ENCODE peak calls at places on chromosomes 4 and X, in seven cellular contexts. One of them, this sample, is unnamed.

GRCh38 chrX:71492086-71493065 is 40.5 kb upstream of the OGT start:
- DNase-seq in GM12878: no peak
- DNase-seq in sigmoid colon: peak
- DNase-seq in upper lobe of left lung: peak
- DNase-seq in H1: no peak
- DNase-seq in SK-N-SH: peak
- DNase-seq in transverse colon: peak
- DNase-seq in this sample: peak

GRCh38 chr4:152778656-152779512 is 646 bp downstream of the TIGD4 start:
- DNase-seq in sigmoid colon: peak
- DNase-seq in SK-N-SH: peak
- DNase-seq in upper lobe of left lung: peak
- DNase-seq in H1: no peak
- DNase-seq in transverse colon: peak
- DNase-seq in GM12878: no peak
- DNase-seq in this sample: no peak

GRCh38 chr4:186900980-186901379 is 177.3 kb upstream of the FAT1 start:
- DNase-seq in transverse colon: no peak
- DNase-seq in H1: no peak
- DNase-seq in upper lobe of left lung: no peak
- DNase-seq in sigmoid colon: no peak
- DNase-seq in GM12878: no peak
- DNase-seq in SK-N-SH: no peak
- DNase-seq in this sample: no peak

GRCh38 chrX:16479206-16479869 is 170.6 kb upstream of the S100G start:
- DNase-seq in SK-N-SH: no peak
- DNase-seq in GM12878: no peak
- DNase-seq in sigmoid colon: no peak
- DNase-seq in H1: no peak
- DNase-seq in upper lobe of left lung: no peak
- DNase-seq in transverse colon: no peak
- DNase-seq in this sample: no peak

GRCh38 chr4:37663552-37663951 is 22.6 kb downstream of the RELL1 start:
- DNase-seq in H1: no peak
- DNase-seq in GM12878: no peak
- DNase-seq in sigmoid colon: no peak
- DNase-seq in transverse colon: no peak
- DNase-seq in SK-N-SH: no peak
- DNase-seq in upper lobe of left lung: no peak
- DNase-seq in this sample: no peak

GRCh38 chr4:26893491-26893890 is 32.9 kb downstream of the STIM2 start:
- DNase-seq in SK-N-SH: no peak
- DNase-seq in H1: no peak
- DNase-seq in GM12878: no peak
- DNase-seq in upper lobe of left lung: no peak
- DNase-seq in transverse colon: no peak
- DNase-seq in sigmoid colon: no peak
- DNase-seq in this sample: no peak

GRCh38 chr4:22500831-22501714 is 14.8 kb downstream of the ADGRA3 start:
- DNase-seq in transverse colon: peak
- DNase-seq in SK-N-SH: no peak
- DNase-seq in upper lobe of left lung: peak
- DNase-seq in GM12878: peak
- DNase-seq in sigmoid colon: no peak
- DNase-seq in H1: no peak
- DNase-seq in this sample: no peak

GRCh38 chrX:2819345-2820130 is 9.2 kb upstream of the GYG2 start:
- DNase-seq in GM12878: no peak
- DNase-seq in sigmoid colon: no peak
- DNase-seq in SK-N-SH: peak
- DNase-seq in H1: no peak
- DNase-seq in transverse colon: no peak
- DNase-seq in upper lobe of left lung: no peak
- DNase-seq in this sample: no peak

GRCh38 chr4:71380721-71381120 is 41.9 kb downstream of the SLC4A4 start:
- DNase-seq in upper lobe of left lung: no peak
- DNase-seq in transverse colon: no peak
- DNase-seq in sigmoid colon: no peak
- DNase-seq in H1: no peak
- DNase-seq in SK-N-SH: no peak
- DNase-seq in GM12878: no peak
- DNase-seq in this sample: no peak

GRCh38 chrX:19990225-19990518 is 689 bp downstream of the BCLAF3 start:
- DNase-seq in H1: no peak
- DNase-seq in GM12878: no peak
- DNase-seq in transverse colon: no peak
- DNase-seq in SK-N-SH: no peak
- DNase-seq in upper lobe of left lung: no peak
- DNase-seq in sigmoid colon: no peak
- DNase-seq in this sample: no peak

GRCh38 chr4:60506061-60506460 is 694.1 kb upstream of the ADGRL3 start:
- DNase-seq in sigmoid colon: no peak
- DNase-seq in upper lobe of left lung: no peak
- DNase-seq in SK-N-SH: no peak
- DNase-seq in transverse colon: no peak
- DNase-seq in H1: no peak
- DNase-seq in GM12878: no peak
- DNase-seq in this sample: no peak

GRCh38 chr4:130183096-130183495 is 1087.1 kb downstream of the C4orf33 start:
- DNase-seq in GM12878: no peak
- DNase-seq in sigmoid colon: no peak
- DNase-seq in H1: no peak
- DNase-seq in upper lobe of left lung: no peak
- DNase-seq in transverse colon: no peak
- DNase-seq in SK-N-SH: no peak
- DNase-seq in this sample: no peak

GRCh38 chr4:7183161-7183560 is 9.2 kb upstream of the SORCS2 start:
- DNase-seq in GM12878: no peak
- DNase-seq in upper lobe of left lung: no peak
- DNase-seq in sigmoid colon: no peak
- DNase-seq in SK-N-SH: no peak
- DNase-seq in transverse colon: no peak
- DNase-seq in H1: no peak
- DNase-seq in this sample: peak

DNA sequence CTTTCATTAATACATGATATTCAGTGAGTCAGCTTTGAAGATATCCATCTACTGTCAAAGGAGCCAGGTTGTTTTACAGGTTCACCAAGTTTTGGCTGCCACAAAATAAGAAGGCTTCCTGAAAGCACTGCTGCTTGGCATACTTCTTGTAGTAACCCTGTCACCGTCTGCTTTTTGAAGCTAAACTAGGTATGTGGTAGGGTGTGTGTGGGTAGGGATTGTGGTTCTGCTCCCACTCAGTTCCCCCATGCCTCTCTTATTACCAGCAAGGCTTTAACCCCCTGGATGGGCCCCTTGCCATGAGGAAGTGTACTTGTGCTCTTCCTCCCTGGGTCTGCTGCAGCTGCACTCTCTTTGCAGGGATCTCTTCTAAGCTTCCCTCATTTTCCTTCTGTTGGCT is 191.2 kb downstream of the BANK1 start:
- DNase-seq in GM12878: no peak
- DNase-seq in SK-N-SH: no peak
- DNase-seq in upper lobe of left lung: peak
- DNase-seq in sigmoid colon: no peak
- DNase-seq in transverse colon: no peak
- DNase-seq in H1: no peak
- DNase-seq in this sample: no peak
- H3K27ac ChIP-seq in GM12878: no peak
- H3K27ac ChIP-seq in SK-N-SH: no peak
- H3K27ac ChIP-seq in upper lobe of left lung: no peak
- H3K27ac ChIP-seq in sigmoid colon: no peak
- H3K27ac ChIP-seq in transverse colon: no peak
- H3K27ac ChIP-seq in H1: no peak
- H3K27ac ChIP-seq in this sample: no peak

GRCh38 chr4:124641715-124642380 is 70.7 kb downstream of the ANKRD50 start:
- DNase-seq in SK-N-SH: no peak
- DNase-seq in GM12878: no peak
- DNase-seq in transverse colon: no peak
- DNase-seq in H1: no peak
- DNase-seq in sigmoid colon: no peak
- DNase-seq in upper lobe of left lung: peak
- DNase-seq in this sample: no peak
- TF ChIP-seq EP300 in SK-N-SH: no peak
- TF ChIP-seq EP300 in GM12878: no peak
- TF ChIP-seq EP300 in transverse colon: no peak
- TF ChIP-seq EP300 in H1: no peak
- TF ChIP-seq EP300 in sigmoid colon: no peak
- TF ChIP-seq EP300 in upper lobe of left lung: no peak
- TF ChIP-seq EP300 in this sample: no peak

GRCh38 chr4:8403173-8403753 is 37.3 kb downstream of the ACOX3 start:
- DNase-seq in upper lobe of left lung: peak
- DNase-seq in sigmoid colon: peak
- DNase-seq in H1: peak
- DNase-seq in GM12878: no peak
- DNase-seq in transverse colon: peak
- DNase-seq in SK-N-SH: peak
- DNase-seq in this sample: peak
- TF ChIP-seq POLR2AphosphoS5 in upper lobe of left lung: no peak
- TF ChIP-seq POLR2AphosphoS5 in sigmoid colon: peak
- TF ChIP-seq POLR2AphosphoS5 in H1: no peak
- TF ChIP-seq POLR2AphosphoS5 in GM12878: no peak
- TF ChIP-seq POLR2AphosphoS5 in transverse colon: no peak
- TF ChIP-seq POLR2AphosphoS5 in SK-N-SH: no peak
- TF ChIP-seq POLR2AphosphoS5 in this sample: peak

DNA sequence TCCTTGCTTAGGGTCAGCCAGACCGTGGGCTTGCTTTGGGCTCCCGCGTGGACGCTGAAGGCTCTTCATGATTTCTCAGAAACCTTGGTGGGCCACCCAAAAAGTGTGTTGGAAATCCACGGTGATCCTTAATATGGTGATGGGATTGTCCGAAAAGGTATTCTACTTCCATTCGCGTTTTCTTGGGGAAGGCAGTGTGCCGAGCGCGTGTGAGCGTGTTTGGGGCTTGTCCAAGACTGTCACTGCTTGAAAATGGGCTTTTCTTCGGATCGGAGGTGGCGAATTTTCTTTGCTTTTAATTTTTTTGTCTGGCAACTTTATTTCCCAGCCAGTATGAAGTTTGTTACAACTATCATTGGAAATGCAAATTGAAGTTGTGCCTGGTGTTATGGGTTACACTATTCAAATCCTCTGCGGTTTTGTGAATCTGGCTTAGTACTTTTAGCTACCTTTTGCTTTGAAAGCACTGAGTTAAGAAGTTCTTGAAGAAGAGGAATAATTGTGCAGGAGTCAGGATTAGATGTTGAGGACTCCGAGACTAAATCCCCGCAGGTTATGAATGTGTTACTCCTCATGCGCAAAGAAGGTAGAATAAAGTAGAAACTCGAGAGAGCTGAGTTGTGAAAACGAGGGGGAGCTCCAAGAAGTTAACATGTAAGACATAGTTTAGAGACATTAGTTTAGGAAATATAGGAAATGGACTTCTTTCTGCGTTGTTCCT is 3.2 kb downstream of the SPRY1 start:
- DNase-seq in sigmoid colon: no peak
- DNase-seq in H1: no peak
- DNase-seq in SK-N-SH: no peak
- DNase-seq in upper lobe of left lung: no peak
- DNase-seq in GM12878: no peak
- DNase-seq in transverse colon: no peak
- DNase-seq in this sample: no peak
- H3K27ac ChIP-seq in sigmoid colon: peak
- H3K27ac ChIP-seq in H1: peak
- H3K27ac ChIP-seq in SK-N-SH: peak
- H3K27ac ChIP-seq in upper lobe of left lung: peak
- H3K27ac ChIP-seq in GM12878: no peak
- H3K27ac ChIP-seq in transverse colon: peak
- H3K27ac ChIP-seq in this sample: peak

GRCh38 chrX:12149670-12150407 is 11.6 kb downstream of the FRMPD4 start:
- DNase-seq in transverse colon: no peak
- DNase-seq in GM12878: no peak
- DNase-seq in SK-N-SH: no peak
- DNase-seq in H1: no peak
- DNase-seq in sigmoid colon: no peak
- DNase-seq in upper lobe of left lung: no peak
- DNase-seq in this sample: no peak

GRCh38 chrX:12153741-12154140 is 15.5 kb downstream of the FRMPD4 start:
- DNase-seq in H1: no peak
- DNase-seq in GM12878: no peak
- DNase-seq in upper lobe of left lung: no peak
- DNase-seq in SK-N-SH: no peak
- DNase-seq in sigmoid colon: no peak
- DNase-seq in transverse colon: no peak
- DNase-seq in this sample: no peak

DNA sequence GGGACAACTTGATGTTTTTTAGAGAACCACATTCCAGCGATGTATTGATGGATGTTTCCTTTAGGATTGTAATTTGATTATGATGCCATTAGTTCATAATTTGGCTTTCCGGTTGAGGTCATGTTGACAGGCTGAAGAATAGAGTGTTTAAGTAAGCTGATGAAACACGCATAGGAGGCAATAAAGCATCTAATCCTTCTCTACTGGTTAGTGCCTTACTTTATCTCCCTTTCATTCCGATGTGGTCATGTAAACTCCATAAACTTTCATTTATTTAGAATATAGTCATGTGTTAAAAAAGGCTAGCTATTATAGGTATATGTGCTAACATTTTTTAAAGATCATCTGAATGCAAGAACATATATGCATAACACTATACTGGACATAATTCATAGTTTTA is 15.0 kb downstream of the FRMPD4 start:
- DNase-seq in SK-N-SH: no peak
- DNase-seq in transverse colon: no peak
- DNase-seq in H1: no peak
- DNase-seq in sigmoid colon: no peak
- DNase-seq in upper lobe of left lung: no peak
- DNase-seq in GM12878: no peak
- DNase-seq in this sample: no peak
- TF ChIP-seq EP300 in SK-N-SH: no peak
- TF ChIP-seq EP300 in transverse colon: no peak
- TF ChIP-seq EP300 in H1: no peak
- TF ChIP-seq EP300 in sigmoid colon: no peak
- TF ChIP-seq EP300 in upper lobe of left lung: no peak
- TF ChIP-seq EP300 in GM12878: no peak
- TF ChIP-seq EP300 in this sample: no peak

This sample was measured in suprapubic skin.